ENCODE peak calls at places on chromosomes 11 and 22, in eight cellular contexts. C is foreskin fibroblast, I is WTC11, V is B cell, B is sigmoid colon, H is GM06990, S is transverse colon, U is A549. E is an unnamed sample.

GRCh38 chr11:122900803-122901202 is 18.2 kb downstream of the JHY start:
- DNase-seq in C (no peak), I (no peak), V (no peak), B (no peak), H (no peak), S (no peak), U (no peak), E (peak)

GRCh38 chr11:17250561-17251350 is 25.8 kb upstream of the NUCB2 start:
- DNase-seq in C (no peak), I (no peak), V (no peak), B (no peak), H (no peak), S (no peak), U (no peak), E (no peak)

GRCh38 chr22:26927841-26928240 is 270.5 kb downstream of the MIAT start:
- DNase-seq in C (no peak), I (no peak), V (no peak), B (no peak), H (no peak), S (no peak), U (no peak), E (no peak)

GRCh38 chr11:6703247-6704063 is 20.3 kb upstream of the MRPL17 start:
- DNase-seq in C (peak), I (peak), V (no peak), B (no peak), H (no peak), S (peak), U (peak), E (no peak)

GRCh38 chr11:58622344-58622743 is at the start of gene CNTF:
- DNase-seq in C (no peak), I (no peak), V (no peak), B (no peak), H (no peak), S (no peak), U (no peak), E (no peak)

GRCh38 chr11:80104196-80104595 is 663.4 kb upstream of the TENM4 start:
- DNase-seq in C (no peak), I (no peak), V (no peak), B (no peak), H (no peak), S (no peak), U (no peak), E (no peak)

GRCh38 chr11:117186431-117186761 is 7.9 kb downstream of the SIDT2 start:
- DNase-seq in C (no peak), I (no peak), V (no peak), B (peak), H (no peak), S (no peak), U (no peak), E (no peak)

GRCh38 chr11:126214446-126215240 is 3.1 kb downstream of the FAM118B start:
- DNase-seq in C (no peak), I (no peak), V (no peak), B (no peak), H (no peak), S (peak), U (peak), E (no peak)

GRCh38 chr11:10494636-10495463 is 39.8 kb downstream of the AMPD3 start:
- DNase-seq in C (no peak), I (no peak), V (no peak), B (peak), H (no peak), S (no peak), U (no peak), E (peak)

GRCh38 chr11:118136826-118137225 is 15.8 kb downstream of the SCN4B start:
- DNase-seq in C (no peak), I (no peak), V (no peak), B (peak), H (no peak), S (no peak), U (no peak), E (no peak)

GRCh38 chr11:132911186-132911585 is 621.1 kb downstream of the OPCML start:
- DNase-seq in C (peak), I (no peak), V (no peak), B (no peak), H (no peak), S (no peak), U (peak), E (no peak)

GRCh38 chr11:68053117-68053516 is 14.3 kb downstream of the TCIRG1 start:
- DNase-seq in C (no peak), I (no peak), V (peak), B (no peak), H (no peak), S (no peak), U (no peak), E (peak)

GRCh38 chr11:94103476-94103875 is 25.2 kb upstream of the PANX1 start:
- DNase-seq in C (no peak), I (no peak), V (no peak), B (no peak), H (no peak), S (no peak), U (no peak), E (no peak)

GRCh38 chr11:66855574-66856495 is 1.0 kb upstream of the LRFN4 start:
- DNase-seq in C (peak), I (peak), V (peak), B (peak), H (peak), S (peak), U (peak), E (peak)

GRCh38 chr22:47206185-47206584 is 443.7 kb downstream of the TBC1D22A start:
- DNase-seq in C (no peak), I (no peak), V (no peak), B (peak), H (no peak), S (no peak), U (no peak), E (no peak)

GRCh38 chr22:20657963-20658362 is 116.0 kb upstream of the SERPIND1 start:
- DNase-seq in C (no peak), I (no peak), V (no peak), B (no peak), H (no peak), S (no peak), U (no peak), E (no peak)

GRCh38 chr11:19868871-19869270 is 156.2 kb downstream of the NAV2 start:
- DNase-seq in C (no peak), I (no peak), V (no peak), B (no peak), H (no peak), S (no peak), U (no peak), E (no peak)

GRCh38 chr11:79325851-79326250 is 115.0 kb downstream of the TENM4 start:
- DNase-seq in C (no peak), I (no peak), V (no peak), B (no peak), H (no peak), S (no peak), U (no peak), E (no peak)

GRCh38 chr11:18696638-18697225 is 1.8 kb upstream of the TMEM86A start:
- DNase-seq in C (peak), I (no peak), V (no peak), B (no peak), H (no peak), S (no peak), U (no peak), E (no peak)

GRCh38 chr22:28435960-28436359 is 243.7 kb downstream of the TTC28 start:
- DNase-seq in C (no peak), I (no peak), V (no peak), B (no peak), H (no peak), S (no peak), U (no peak), E (no peak)

GRCh38 chr11:134287561-134287960 is 11.4 kb downstream of the GLB1L3 start:
- DNase-seq in C (no peak), I (no peak), V (no peak), B (no peak), H (no peak), S (no peak), U (no peak), E (no peak)

GRCh38 chr11:70948416-70948815 is 304.0 kb downstream of the SHANK2 start:
- DNase-seq in C (no peak), I (no peak), V (no peak), B (no peak), H (no peak), S (no peak), U (no peak), E (no peak)

GRCh38 chr22:30295576-30295975 is 6.3 kb upstream of the CASTOR1 start:
- DNase-seq in C (no peak), I (no peak), V (no peak), B (no peak), H (no peak), S (no peak), U (no peak), E (no peak)

GRCh38 chr11:59069082-59069481 is 17.0 kb upstream of the GLYATL1B start:
- DNase-seq in C (no peak), I (no peak), V (no peak), B (no peak), H (no peak), S (no peak), U (no peak), E (no peak)

GRCh38 chr22:40597541-40598453 is 38.7 kb downstream of the MRTFA start:
- DNase-seq in C (no peak), I (no peak), V (no peak), B (no peak), H (no peak), S (no peak), U (no peak), E (no peak)

GRCh38 chr22:43506487-43506886 is 94.7 kb downstream of the MPPED1 start:
- DNase-seq in C (no peak), I (no peak), V (no peak), B (no peak), H (no peak), S (no peak), U (no peak), E (no peak)

GRCh38 chr11:75867778-75868374 is 52.9 kb downstream of the UVRAG start:
- DNase-seq in C (peak), I (no peak), V (peak), B (no peak), H (no peak), S (no peak), U (peak), E (peak)

GRCh38 chr11:95788921-95789505 is 569 bp downstream of the FAM76B start:
- DNase-seq in C (peak), I (peak), V (peak), B (no peak), H (no peak), S (peak), U (peak), E (peak)

GRCh38 chr11:8285796-8286195 is 22.1 kb upstream of the LMO1 start:
- DNase-seq in C (no peak), I (no peak), V (no peak), B (peak), H (no peak), S (no peak), U (no peak), E (no peak)

GRCh38 chr11:43738600-43739409 is 58.3 kb downstream of the HSD17B12 start:
- DNase-seq in C (peak), I (no peak), V (no peak), B (no peak), H (no peak), S (no peak), U (no peak), E (no peak)

GRCh38 chr22:35739642-35740041 is 22.0 kb downstream of the APOL5 start:
- DNase-seq in C (no peak), I (no peak), V (no peak), B (no peak), H (no peak), S (no peak), U (peak), E (no peak)
- TF ChIP-seq CTCF in C (peak), I (no peak), V (no peak), B (peak), H (peak), S (no peak), U (peak), E (no peak)

DNA sequence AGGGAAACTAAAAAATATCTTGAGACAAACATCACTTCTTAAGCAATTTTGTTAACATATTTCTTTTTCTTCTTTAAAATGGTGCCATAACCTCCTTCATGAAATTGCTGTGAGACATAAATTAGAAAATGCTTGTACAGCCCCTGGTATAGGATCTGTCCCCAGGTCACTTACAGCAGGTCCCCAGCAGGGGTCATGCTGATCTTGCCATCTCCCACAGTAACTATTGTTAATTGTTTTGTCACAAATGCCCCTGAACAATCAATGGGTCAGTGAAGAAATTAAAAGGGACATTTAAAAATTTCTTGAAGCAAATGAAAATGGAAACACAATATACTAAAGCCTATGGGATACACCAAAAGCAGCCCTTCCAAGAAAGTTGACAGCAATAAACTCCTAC is 99.8 kb upstream of the OR4B1 start:
- DNase-seq in C (no peak), I (peak), V (no peak), B (no peak), H (no peak), S (no peak), U (peak), E (no peak)
- TF ChIP-seq CTCF in C (peak), I (no peak), V (peak), B (no peak), H (peak), S (peak), U (peak), E (no peak)

DNA sequence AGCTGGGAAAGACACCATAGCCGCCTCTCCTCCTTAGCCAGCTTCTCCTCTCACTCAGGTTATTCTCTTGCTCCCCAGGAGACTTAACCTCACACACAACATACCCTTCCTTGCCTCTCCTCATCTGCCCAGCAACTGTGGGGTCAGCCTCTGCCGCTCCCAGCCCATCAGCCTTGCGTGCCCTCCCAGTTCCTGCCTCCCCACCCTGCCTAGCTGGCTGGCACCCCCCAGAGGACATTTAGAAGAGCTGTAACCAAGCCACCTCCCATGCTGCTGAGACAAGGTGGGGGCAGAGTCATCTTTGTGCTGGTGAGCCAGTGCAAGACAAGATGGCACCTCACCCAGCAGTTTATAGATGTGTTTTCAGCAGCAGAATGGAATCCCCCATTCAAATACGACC is 38.2 kb downstream of the TOM1 start:
- DNase-seq in C (no peak), I (no peak), V (no peak), B (no peak), H (no peak), S (no peak), U (no peak), E (no peak)
- TF ChIP-seq CTCF in C (no peak), I (no peak), V (no peak), B (no peak), H (peak), S (no peak), U (no peak), E (peak)

GRCh38 chr22:22009661-22010060 is 27.1 kb upstream of the TOP3B start:
- DNase-seq in C (no peak), I (no peak), V (no peak), B (no peak), H (no peak), S (no peak), U (no peak), E (no peak)
- TF ChIP-seq CTCF in C (no peak), I (no peak), V (no peak), B (no peak), H (no peak), S (no peak), U (no peak), E (no peak)

GRCh38 chr11:12410006-12410728 is 32.8 kb downstream of the PARVA start:
- DNase-seq in C (peak), I (peak), V (no peak), B (peak), H (no peak), S (no peak), U (peak), E (no peak)
- TF ChIP-seq CTCF in C (peak), I (no peak), V (no peak), B (no peak), H (no peak), S (no peak), U (peak), E (no peak)

DNA sequence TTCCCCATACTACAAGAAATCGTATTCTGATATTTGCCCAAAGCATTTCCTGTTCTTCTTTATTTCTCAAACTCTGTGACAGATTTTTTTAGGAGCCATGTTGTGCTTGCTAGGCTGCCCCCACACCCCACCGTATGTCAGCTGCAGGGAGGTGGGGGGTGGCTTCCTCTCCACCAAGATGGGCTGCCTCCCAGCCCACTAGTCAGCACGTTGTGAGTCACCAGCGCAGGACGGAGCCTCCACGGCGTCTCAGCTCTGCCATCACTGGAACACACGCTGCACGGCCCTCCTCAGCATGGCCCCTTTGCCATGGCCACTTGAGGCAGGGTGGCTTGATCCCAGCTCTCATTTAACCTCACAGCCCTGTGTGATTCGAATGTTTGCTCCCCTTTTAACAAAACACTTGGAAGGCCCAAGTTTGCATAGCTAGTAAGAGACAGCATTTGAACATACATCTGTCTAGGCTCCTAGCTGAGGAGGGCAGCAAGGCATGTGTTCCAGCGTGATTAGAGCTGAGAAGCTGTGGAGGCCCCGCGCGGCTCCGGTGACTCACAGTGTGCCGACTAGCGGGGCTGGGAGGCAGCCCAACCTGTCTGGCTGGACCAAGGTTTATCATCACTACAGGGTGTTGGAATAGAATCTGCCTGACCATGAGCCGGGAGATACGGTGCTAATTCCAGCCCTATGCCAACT is 180.7 kb upstream of the NCAM1 start:
- DNase-seq in C (no peak), I (no peak), V (no peak), B (peak), H (no peak), S (no peak), U (no peak), E (no peak)
- TF ChIP-seq CTCF in C (no peak), I (no peak), V (no peak), B (no peak), H (no peak), S (no peak), U (no peak), E (no peak)

DNA sequence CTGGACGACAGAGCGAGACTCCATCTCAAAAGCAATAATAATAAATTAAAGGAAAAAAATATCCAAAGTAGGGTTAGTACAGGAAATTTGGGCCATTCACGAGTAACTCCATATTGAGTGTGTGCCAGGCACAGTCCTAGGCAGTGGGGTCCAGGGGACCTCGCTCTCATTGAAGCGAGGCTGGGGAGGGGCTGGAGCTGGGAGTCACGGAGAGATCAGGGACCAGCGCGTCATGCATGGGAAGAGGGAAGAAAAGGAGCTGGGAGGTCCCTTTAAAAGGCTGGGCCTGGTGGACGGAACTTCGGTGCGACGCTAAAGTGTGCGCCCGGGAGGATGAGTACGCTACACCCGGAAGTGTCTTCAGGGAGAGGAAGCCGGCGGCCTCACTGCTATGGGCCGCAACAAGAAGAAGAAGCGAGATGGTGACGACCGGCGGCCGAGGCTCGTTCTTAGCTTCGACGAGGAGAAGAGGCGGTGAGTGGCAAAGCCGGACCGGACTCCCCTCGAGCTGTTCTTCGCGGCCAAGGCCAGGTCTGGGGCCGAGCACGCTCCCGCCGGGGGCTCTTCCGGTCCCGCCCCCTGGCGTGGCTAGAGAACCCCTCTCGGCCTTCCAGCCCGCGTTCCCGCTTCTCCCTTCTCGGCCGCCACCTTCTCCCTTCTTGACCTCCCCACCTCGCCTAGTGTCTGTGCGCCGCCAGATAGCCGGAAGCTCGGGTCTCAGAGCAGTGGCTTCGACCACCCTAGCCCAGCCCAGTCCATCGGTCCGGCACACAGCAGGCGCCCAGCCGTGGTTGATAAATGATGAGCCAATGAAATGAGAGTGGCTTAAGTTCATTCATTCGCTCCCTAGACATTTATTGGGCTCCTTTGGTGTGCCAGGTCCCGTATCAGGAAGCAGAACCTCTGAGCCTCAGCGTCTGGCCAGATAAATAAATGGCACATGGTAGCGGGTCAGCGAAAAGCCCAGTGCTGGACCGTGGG is at the start of gene NOL12:
- DNase-seq in C (peak), I (peak), V (peak), B (peak), H (peak), S (peak), U (peak), E (peak)
- TF ChIP-seq CTCF in C (no peak), I (no peak), V (no peak), B (no peak), H (no peak), S (no peak), U (no peak), E (no peak)

E was measured in GM13976.